ENCODE peak calls at places on chromosomes 6 and 20, in ten cellular contexts. One of them, this sample, is unnamed.

GRCh38 chr20:24581443-24582170 is 112.2 kb downstream of the SYNDIG1 start:
- DNase-seq in DMS79 treated with DMSO at 0.1 percent for 48 hours: no peak
- DNase-seq in progenitor cell of endocrine pancreas: no peak
- DNase-seq in AG04450: no peak
- DNase-seq in GM20000: no peak
- DNase-seq in activated naive CD4-positive, alpha-beta T cell treated with Interleukin-2 at 50 U/mL for 16 hours: no peak
- DNase-seq in amniotic stem cell: no peak
- DNase-seq in Ammon's horn: no peak
- DNase-seq in SK-N-MC: no peak
- DNase-seq in non-pigmented ciliary epithelial cell: no peak
- DNase-seq in this sample: no peak

GRCh38 chr6:76262240-76262639 is 189.8 kb upstream of the IMPG1 start:
- DNase-seq in DMS79 treated with DMSO at 0.1 percent for 48 hours: no peak
- DNase-seq in progenitor cell of endocrine pancreas: no peak
- DNase-seq in AG04450: no peak
- DNase-seq in GM20000: no peak
- DNase-seq in activated naive CD4-positive, alpha-beta T cell treated with Interleukin-2 at 50 U/mL for 16 hours: no peak
- DNase-seq in amniotic stem cell: no peak
- DNase-seq in Ammon's horn: no peak
- DNase-seq in SK-N-MC: no peak
- DNase-seq in non-pigmented ciliary epithelial cell: no peak
- DNase-seq in this sample: no peak

GRCh38 chr20:46681032-46681854 is 8.0 kb downstream of the TP53RK start:
- DNase-seq in DMS79 treated with DMSO at 0.1 percent for 48 hours: peak
- DNase-seq in progenitor cell of endocrine pancreas: peak
- DNase-seq in AG04450: no peak
- DNase-seq in GM20000: peak
- DNase-seq in activated naive CD4-positive, alpha-beta T cell treated with Interleukin-2 at 50 U/mL for 16 hours: peak
- DNase-seq in amniotic stem cell: no peak
- DNase-seq in Ammon's horn: peak
- DNase-seq in SK-N-MC: no peak
- DNase-seq in non-pigmented ciliary epithelial cell: no peak
- DNase-seq in this sample: peak

GRCh38 chr6:134740473-134741192 is 209.3 kb downstream of the ALDH8A1 start:
- DNase-seq in DMS79 treated with DMSO at 0.1 percent for 48 hours: no peak
- DNase-seq in progenitor cell of endocrine pancreas: no peak
- DNase-seq in AG04450: no peak
- DNase-seq in GM20000: no peak
- DNase-seq in activated naive CD4-positive, alpha-beta T cell treated with Interleukin-2 at 50 U/mL for 16 hours: no peak
- DNase-seq in amniotic stem cell: peak
- DNase-seq in Ammon's horn: peak
- DNase-seq in SK-N-MC: no peak
- DNase-seq in non-pigmented ciliary epithelial cell: no peak
- DNase-seq in this sample: peak

GRCh38 chr6:54515013-54515412 is 206.8 kb downstream of the TINAG start:
- DNase-seq in DMS79 treated with DMSO at 0.1 percent for 48 hours: peak
- DNase-seq in progenitor cell of endocrine pancreas: no peak
- DNase-seq in AG04450: no peak
- DNase-seq in GM20000: no peak
- DNase-seq in activated naive CD4-positive, alpha-beta T cell treated with Interleukin-2 at 50 U/mL for 16 hours: no peak
- DNase-seq in amniotic stem cell: no peak
- DNase-seq in Ammon's horn: no peak
- DNase-seq in SK-N-MC: no peak
- DNase-seq in non-pigmented ciliary epithelial cell: no peak
- DNase-seq in this sample: no peak

GRCh38 chr20:50332491-50332980 is 141.9 kb downstream of the CEBPB start:
- DNase-seq in DMS79 treated with DMSO at 0.1 percent for 48 hours: no peak
- DNase-seq in progenitor cell of endocrine pancreas: no peak
- DNase-seq in AG04450: no peak
- DNase-seq in GM20000: no peak
- DNase-seq in activated naive CD4-positive, alpha-beta T cell treated with Interleukin-2 at 50 U/mL for 16 hours: no peak
- DNase-seq in amniotic stem cell: no peak
- DNase-seq in Ammon's horn: no peak
- DNase-seq in SK-N-MC: no peak
- DNase-seq in non-pigmented ciliary epithelial cell: no peak
- DNase-seq in this sample: no peak

GRCh38 chr20:34516874-34517542 is 786 bp downstream of the DYNLRB1 start:
- DNase-seq in DMS79 treated with DMSO at 0.1 percent for 48 hours: peak
- DNase-seq in progenitor cell of endocrine pancreas: no peak
- DNase-seq in AG04450: no peak
- DNase-seq in GM20000: peak
- DNase-seq in activated naive CD4-positive, alpha-beta T cell treated with Interleukin-2 at 50 U/mL for 16 hours: peak
- DNase-seq in amniotic stem cell: no peak
- DNase-seq in Ammon's horn: no peak
- DNase-seq in SK-N-MC: no peak
- DNase-seq in non-pigmented ciliary epithelial cell: no peak
- DNase-seq in this sample: no peak

GRCh38 chr6:53044071-53044470 is 21.1 kb upstream of the FBXO9 start:
- DNase-seq in DMS79 treated with DMSO at 0.1 percent for 48 hours: no peak
- DNase-seq in progenitor cell of endocrine pancreas: no peak
- DNase-seq in AG04450: no peak
- DNase-seq in GM20000: no peak
- DNase-seq in activated naive CD4-positive, alpha-beta T cell treated with Interleukin-2 at 50 U/mL for 16 hours: no peak
- DNase-seq in amniotic stem cell: peak
- DNase-seq in Ammon's horn: no peak
- DNase-seq in SK-N-MC: no peak
- DNase-seq in non-pigmented ciliary epithelial cell: no peak
- DNase-seq in this sample: no peak

GRCh38 chr6:83518946-83519489 is 6.7 kb downstream of the PRSS35 start:
- DNase-seq in DMS79 treated with DMSO at 0.1 percent for 48 hours: no peak
- DNase-seq in progenitor cell of endocrine pancreas: no peak
- DNase-seq in AG04450: no peak
- DNase-seq in GM20000: no peak
- DNase-seq in activated naive CD4-positive, alpha-beta T cell treated with Interleukin-2 at 50 U/mL for 16 hours: no peak
- DNase-seq in amniotic stem cell: no peak
- DNase-seq in Ammon's horn: no peak
- DNase-seq in SK-N-MC: no peak
- DNase-seq in non-pigmented ciliary epithelial cell: no peak
- DNase-seq in this sample: peak

GRCh38 chr20:9977629-9978028 is 57.2 kb upstream of the ANKEF1 start:
- DNase-seq in DMS79 treated with DMSO at 0.1 percent for 48 hours: no peak
- DNase-seq in progenitor cell of endocrine pancreas: no peak
- DNase-seq in AG04450: no peak
- DNase-seq in GM20000: no peak
- DNase-seq in activated naive CD4-positive, alpha-beta T cell treated with Interleukin-2 at 50 U/mL for 16 hours: no peak
- DNase-seq in amniotic stem cell: no peak
- DNase-seq in Ammon's horn: no peak
- DNase-seq in SK-N-MC: no peak
- DNase-seq in non-pigmented ciliary epithelial cell: no peak
- DNase-seq in this sample: no peak

GRCh38 chr20:58078741-58079522 is 149.5 kb downstream of the ANKRD60 start:
- DNase-seq in DMS79 treated with DMSO at 0.1 percent for 48 hours: no peak
- DNase-seq in progenitor cell of endocrine pancreas: no peak
- DNase-seq in AG04450: no peak
- DNase-seq in GM20000: no peak
- DNase-seq in activated naive CD4-positive, alpha-beta T cell treated with Interleukin-2 at 50 U/mL for 16 hours: no peak
- DNase-seq in amniotic stem cell: no peak
- DNase-seq in Ammon's horn: no peak
- DNase-seq in SK-N-MC: peak
- DNase-seq in non-pigmented ciliary epithelial cell: peak
- DNase-seq in this sample: no peak

GRCh38 chr20:49753133-49753532 is 39.5 kb upstream of the B4GALT5 start:
- DNase-seq in DMS79 treated with DMSO at 0.1 percent for 48 hours: no peak
- DNase-seq in progenitor cell of endocrine pancreas: no peak
- DNase-seq in AG04450: no peak
- DNase-seq in GM20000: no peak
- DNase-seq in activated naive CD4-positive, alpha-beta T cell treated with Interleukin-2 at 50 U/mL for 16 hours: no peak
- DNase-seq in amniotic stem cell: no peak
- DNase-seq in Ammon's horn: no peak
- DNase-seq in SK-N-MC: no peak
- DNase-seq in non-pigmented ciliary epithelial cell: no peak
- DNase-seq in this sample: no peak

GRCh38 chr6:87588756-87589407 is 905 bp downstream of the RARS2 start:
- DNase-seq in DMS79 treated with DMSO at 0.1 percent for 48 hours: no peak
- DNase-seq in progenitor cell of endocrine pancreas: no peak
- DNase-seq in AG04450: no peak
- DNase-seq in GM20000: no peak
- DNase-seq in activated naive CD4-positive, alpha-beta T cell treated with Interleukin-2 at 50 U/mL for 16 hours: no peak
- DNase-seq in amniotic stem cell: no peak
- DNase-seq in Ammon's horn: no peak
- DNase-seq in SK-N-MC: no peak
- DNase-seq in non-pigmented ciliary epithelial cell: no peak
- DNase-seq in this sample: no peak

GRCh38 chr6:88004707-88005106 is 42.9 kb upstream of the SPACA1 start:
- DNase-seq in DMS79 treated with DMSO at 0.1 percent for 48 hours: no peak
- DNase-seq in progenitor cell of endocrine pancreas: no peak
- DNase-seq in AG04450: no peak
- DNase-seq in GM20000: no peak
- DNase-seq in activated naive CD4-positive, alpha-beta T cell treated with Interleukin-2 at 50 U/mL for 16 hours: no peak
- DNase-seq in amniotic stem cell: no peak
- DNase-seq in Ammon's horn: no peak
- DNase-seq in SK-N-MC: no peak
- DNase-seq in non-pigmented ciliary epithelial cell: no peak
- DNase-seq in this sample: no peak

GRCh38 chr6:134267917-134268361 is 50.0 kb downstream of the SGK1 start:
- DNase-seq in DMS79 treated with DMSO at 0.1 percent for 48 hours: peak
- DNase-seq in progenitor cell of endocrine pancreas: no peak
- DNase-seq in AG04450: no peak
- DNase-seq in GM20000: no peak
- DNase-seq in activated naive CD4-positive, alpha-beta T cell treated with Interleukin-2 at 50 U/mL for 16 hours: no peak
- DNase-seq in amniotic stem cell: no peak
- DNase-seq in Ammon's horn: peak
- DNase-seq in SK-N-MC: no peak
- DNase-seq in non-pigmented ciliary epithelial cell: no peak
- DNase-seq in this sample: no peak

GRCh38 chr20:20568604-20569205 is 143.7 kb downstream of the RALGAPA2 start:
- DNase-seq in DMS79 treated with DMSO at 0.1 percent for 48 hours: peak
- DNase-seq in progenitor cell of endocrine pancreas: no peak
- DNase-seq in AG04450: no peak
- DNase-seq in GM20000: peak
- DNase-seq in activated naive CD4-positive, alpha-beta T cell treated with Interleukin-2 at 50 U/mL for 16 hours: peak
- DNase-seq in amniotic stem cell: peak
- DNase-seq in Ammon's horn: peak
- DNase-seq in SK-N-MC: peak
- DNase-seq in non-pigmented ciliary epithelial cell: no peak
- DNase-seq in this sample: peak

GRCh38 chr20:17710379-17711305 is 10.9 kb downstream of the BANF2 start:
- DNase-seq in DMS79 treated with DMSO at 0.1 percent for 48 hours: no peak
- DNase-seq in progenitor cell of endocrine pancreas: no peak
- DNase-seq in AG04450: no peak
- DNase-seq in GM20000: no peak
- DNase-seq in activated naive CD4-positive, alpha-beta T cell treated with Interleukin-2 at 50 U/mL for 16 hours: no peak
- DNase-seq in amniotic stem cell: no peak
- DNase-seq in Ammon's horn: no peak
- DNase-seq in SK-N-MC: no peak
- DNase-seq in non-pigmented ciliary epithelial cell: no peak
- DNase-seq in this sample: no peak

GRCh38 chr20:56957737-56958553 is 308.5 kb downstream of the BMP7 start:
- DNase-seq in DMS79 treated with DMSO at 0.1 percent for 48 hours: peak
- DNase-seq in progenitor cell of endocrine pancreas: no peak
- DNase-seq in AG04450: no peak
- DNase-seq in GM20000: no peak
- DNase-seq in activated naive CD4-positive, alpha-beta T cell treated with Interleukin-2 at 50 U/mL for 16 hours: no peak
- DNase-seq in amniotic stem cell: no peak
- DNase-seq in Ammon's horn: no peak
- DNase-seq in SK-N-MC: no peak
- DNase-seq in non-pigmented ciliary epithelial cell: peak
- DNase-seq in this sample: peak

GRCh38 chr20:3461191-3461874 is 9.5 kb upstream of the ATRN start:
- DNase-seq in DMS79 treated with DMSO at 0.1 percent for 48 hours: no peak
- DNase-seq in progenitor cell of endocrine pancreas: no peak
- DNase-seq in AG04450: no peak
- DNase-seq in GM20000: no peak
- DNase-seq in activated naive CD4-positive, alpha-beta T cell treated with Interleukin-2 at 50 U/mL for 16 hours: no peak
- DNase-seq in amniotic stem cell: no peak
- DNase-seq in Ammon's horn: peak
- DNase-seq in SK-N-MC: peak
- DNase-seq in non-pigmented ciliary epithelial cell: no peak
- DNase-seq in this sample: no peak

GRCh38 chr6:170080828-170081368 is 210.0 kb downstream of the DLL1 start:
- DNase-seq in DMS79 treated with DMSO at 0.1 percent for 48 hours: no peak
- DNase-seq in progenitor cell of endocrine pancreas: no peak
- DNase-seq in AG04450: no peak
- DNase-seq in GM20000: no peak
- DNase-seq in activated naive CD4-positive, alpha-beta T cell treated with Interleukin-2 at 50 U/mL for 16 hours: no peak
- DNase-seq in amniotic stem cell: no peak
- DNase-seq in Ammon's horn: peak
- DNase-seq in SK-N-MC: no peak
- DNase-seq in non-pigmented ciliary epithelial cell: no peak
- DNase-seq in this sample: no peak

GRCh38 chr6:36029464-36029863 is 1.9 kb downstream of the MAPK14 start:
- DNase-seq in DMS79 treated with DMSO at 0.1 percent for 48 hours: peak
- DNase-seq in progenitor cell of endocrine pancreas: no peak
- DNase-seq in AG04450: peak
- DNase-seq in GM20000: no peak
- DNase-seq in activated naive CD4-positive, alpha-beta T cell treated with Interleukin-2 at 50 U/mL for 16 hours: no peak
- DNase-seq in amniotic stem cell: peak
- DNase-seq in Ammon's horn: no peak
- DNase-seq in SK-N-MC: peak
- DNase-seq in non-pigmented ciliary epithelial cell: no peak
- DNase-seq in this sample: peak

This sample was measured in fibroblast of the conjunctiva.